ENCODE peak calls at places on chromosomes 13 and 19, in four cellular contexts. Y, J, U and L are unnamed samples.

GRCh38 chr13:52782486-52783448 is 43.1 kb upstream of the CNMD start:
- DNase-seq in Y (no peak), J (no peak), U (no peak), L (no peak)

GRCh38 chr13:49607761-49608160 is 20.5 kb upstream of the ARL11 start:
- DNase-seq in Y (no peak), J (no peak), U (no peak), L (no peak)

GRCh38 chr13:45327253-45327954 is 13.6 kb downstream of the TPT1 start:
- DNase-seq in Y (no peak), J (no peak), U (no peak), L (no peak)

GRCh38 chr13:30421093-30422055 is 919 bp upstream of the UBE2L5 start:
- DNase-seq in Y (peak; percentile 77), J (no peak), U (peak; percentile 36), L (no peak)

GRCh38 chr13:38872693-38873092 is 117.9 kb downstream of the STOML3 start:
- DNase-seq in Y (peak; percentile 41), J (no peak), U (peak; percentile 9), L (peak; percentile 35)

GRCh38 chr13:73355134-73355533 is 296.3 kb downstream of the KLF5 start:
- DNase-seq in Y (no peak), J (no peak), U (no peak), L (no peak)

GRCh38 chr19:16034180-16034579 is 42.1 kb upstream of the TPM4 start:
- DNase-seq in Y (peak; percentile 9), J (no peak), U (no peak), L (no peak)

GRCh38 chr19:38649305-38650179 is 2.1 kb downstream of the ACTN4 start:
- DNase-seq in Y (no peak), J (no peak), U (peak; percentile 89), L (peak; percentile 94)

GRCh38 chr13:28031220-28031903 is 42.9 kb upstream of the URAD start:
- DNase-seq in Y (no peak), J (no peak), U (no peak), L (no peak)

GRCh38 chr19:14450876-14451275 is 17.8 kb downstream of the PKN1 start:
- DNase-seq in Y (no peak), J (no peak), U (no peak), L (no peak)

GRCh38 chr19:41995959-41996797 is 2.1 kb upstream of the ATP1A3 start:
- DNase-seq in Y (peak; percentile 90), J (no peak), U (peak; percentile 72), L (no peak)

GRCh38 chr13:21033866-21034601 is 27.4 kb downstream of the LATS2 start:
- DNase-seq in Y (no peak), J (no peak), U (no peak), L (no peak)

GRCh38 chr19:23286477-23286876 is 36.3 kb upstream of the ZNF724 start:
- DNase-seq in Y (peak; percentile 26), J (no peak), U (no peak), L (no peak)

GRCh38 chr13:102191951-102192461 is 209.8 kb downstream of the FGF14 start:
- DNase-seq in Y (no peak), J (no peak), U (no peak), L (no peak)

GRCh38 chr19:35533201-35533821 is at the start of gene GAPDHS:
- DNase-seq in Y (peak; percentile 52), J (no peak), U (no peak), L (no peak)

GRCh38 chr13:52969373-52969772 is 59.2 kb upstream of the OLFM4 start:
- DNase-seq in Y (no peak), J (no peak), U (no peak), L (no peak)

GRCh38 chr13:103351035-103351828 is 285.0 kb upstream of the SLC10A2 start:
- DNase-seq in Y (no peak), J (no peak), U (no peak), L (no peak)

GRCh38 chr19:45901432-45901903 is 945 bp downstream of the MYPOP start:
- DNase-seq in Y (peak; percentile 71), J (no peak), U (no peak), L (no peak)

GRCh38 chr13:38954291-38954690 is 36.3 kb downstream of the STOML3 start:
- DNase-seq in Y (no peak), J (no peak), U (no peak), L (no peak)

GRCh38 chr19:7373862-7374261 is 25.1 kb downstream of the ARHGEF18 start:
- DNase-seq in Y (no peak), J (no peak), U (no peak), L (peak; percentile 35)

GRCh38 chr13:23979361-23980159 is 82.3 kb upstream of the C1QTNF9B start:
- DNase-seq in Y (peak; percentile 85), J (no peak), U (peak; percentile 15), L (peak; percentile 6)

GRCh38 chr19:5851302-5851701 is at the start of gene FUT3:
- DNase-seq in Y (no peak), J (no peak), U (no peak), L (no peak)

GRCh38 chr13:113646376-113646775 is 11.6 kb downstream of the ATP4B start:
- DNase-seq in Y (no peak), J (no peak), U (no peak), L (no peak)

GRCh38 chr19:4060621-4061177 is 6.0 kb downstream of the ZBTB7A start:
- DNase-seq in Y (no peak), J (no peak), U (no peak), L (no peak)

GRCh38 chr19:4061178-4061682 is 5.5 kb downstream of the ZBTB7A start:
- DNase-seq in Y (no peak), J (no peak), U (no peak), L (peak; percentile 65)

GRCh38 chr19:4063369-4064072 is 3.2 kb downstream of the ZBTB7A start:
- DNase-seq in Y (no peak), J (no peak), U (no peak), L (no peak)

GRCh38 chr19:4062576-4063368 is 3.9 kb downstream of the ZBTB7A start:
- DNase-seq in Y (no peak), J (no peak), U (no peak), L (no peak)

GRCh38 chr19:4061683-4062575 is 4.8 kb downstream of the ZBTB7A start:
- DNase-seq in Y (no peak), J (no peak), U (no peak), L (no peak)
- TF ChIP-seq PBX3 in Y (no peak), J (no peak), U (no peak), L (no peak)

DNA sequence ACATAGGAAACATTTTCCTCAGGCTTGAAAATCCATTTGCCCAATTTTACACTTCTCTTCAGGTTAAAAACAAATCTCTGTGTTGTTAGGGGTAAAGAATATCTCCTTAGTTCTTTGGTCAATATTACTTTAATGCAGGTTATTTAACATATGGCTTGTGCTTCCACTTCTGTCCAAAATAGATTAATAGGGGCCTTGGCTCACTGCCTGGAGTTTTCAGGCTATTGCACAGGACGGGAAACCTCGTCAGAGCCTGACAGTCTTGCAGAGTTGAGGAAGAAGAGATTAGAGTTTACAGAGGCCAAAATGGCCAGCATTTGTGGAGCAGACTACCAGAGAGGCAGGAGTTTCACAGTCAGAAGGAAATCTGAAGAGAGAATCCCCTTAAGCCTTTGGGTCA is 863.9 kb upstream of the GPC6 start:
- DNase-seq in Y (no peak), J (no peak), U (no peak), L (no peak)
- TF ChIP-seq PBX3 in Y (no peak), J (no peak), U (no peak), L (no peak)

GRCh38 chr13:111475488-111475887 is 155.0 kb downstream of the TEX29 start:
- DNase-seq in Y (no peak), J (no peak), U (no peak), L (no peak)

GRCh38 chr13:111472083-111472482 is 151.6 kb downstream of the TEX29 start:
- DNase-seq in Y (no peak), J (no peak), U (no peak), L (no peak)

GRCh38 chr13:111472559-111473460 is 152.4 kb downstream of the TEX29 start:
- DNase-seq in Y (no peak), J (no peak), U (no peak), L (no peak)

GRCh38 chr13:111476197-111476596 is 155.8 kb downstream of the TEX29 start:
- DNase-seq in Y (no peak), J (no peak), U (no peak), L (no peak)

GRCh38 chr13:111474136-111475002 is 153.9 kb downstream of the TEX29 start:
- DNase-seq in Y (peak; percentile 75), J (no peak), U (peak; percentile 58), L (peak; percentile 18)
- TF ChIP-seq PBX3 in Y (no peak), J (no peak), U (no peak), L (no peak)

GRCh38 chr19:49315111-49315510 is 9.9 kb downstream of the SLC6A16 start:
- DNase-seq in Y (no peak), J (no peak), U (no peak), L (no peak)
- TF ChIP-seq PBX3 in Y (no peak), J (no peak), U (no peak), L (no peak)

GRCh38 chr13:33311040-33311439 is 25.5 kb upstream of the STARD13 start:
- DNase-seq in Y (no peak), J (no peak), U (no peak), L (no peak)

GRCh38 chr13:33316890-33317289 is 31.3 kb upstream of the STARD13 start:
- DNase-seq in Y (no peak), J (no peak), U (no peak), L (no peak)

GRCh38 chr13:33310245-33311038 is 24.9 kb upstream of the STARD13 start:
- DNase-seq in Y (no peak), J (no peak), U (no peak), L (no peak)

GRCh38 chr13:33312150-33312908 is 26.8 kb upstream of the STARD13 start:
- DNase-seq in Y (no peak), J (no peak), U (no peak), L (peak; percentile 14)

GRCh38 chr13:33313504-33313903 is 27.9 kb upstream of the STARD13 start:
- DNase-seq in Y (no peak), J (no peak), U (no peak), L (no peak)
- TF ChIP-seq PBX3 in Y (no peak), J (no peak), U (no peak), L (no peak)

GRCh38 chr19:29259153-29259552 is 46.2 kb upstream of the UQCRFS1 start:
- DNase-seq in Y (no peak), J (no peak), U (no peak), L (no peak)
- TF ChIP-seq PBX3 in Y (no peak), J (no peak), U (no peak), L (no peak)